ENCODE peak calls at places on chromosomes 3 and 15, in five cellular contexts. H is H9, P is PC-3, V is fibroblast of lung, G is HepG2. J is an unnamed sample.

GRCh38 chr15:50676799-50677483 is 9.7 kb downstream of the TRPM7 start:
- DNase-seq in H (no peak), P (no peak), V (peak), G (no peak), J (peak)

GRCh38 chr3:151795276-151795675 is 18.6 kb upstream of the AADAC start:
- DNase-seq in H (no peak), P (peak), V (peak), G (no peak), J (peak)

GRCh38 chr15:90271459-90272166 is 6.1 kb downstream of the NGRN start:
- DNase-seq in H (no peak), P (no peak), V (no peak), G (no peak), J (no peak)

GRCh38 chr15:53976844-53977392 is 1.3 kb upstream of the UNC13C start:
- DNase-seq in H (peak), P (peak), V (no peak), G (peak), J (no peak)

GRCh38 chr15:49830411-49830810 is 209.6 kb downstream of the DTWD1 start:
- DNase-seq in H (no peak), P (no peak), V (no peak), G (no peak), J (no peak)

GRCh38 chr3:14358426-14359211 is 43.8 kb upstream of the SLC6A6 start:
- DNase-seq in H (no peak), P (no peak), V (peak), G (no peak), J (peak)

GRCh38 chr15:66276546-66276945 is 16.8 kb upstream of the DIS3L start:
- DNase-seq in H (no peak), P (no peak), V (no peak), G (no peak), J (no peak)

GRCh38 chr3:38587548-38588131 is 61.8 kb downstream of the SCN5A start:
- DNase-seq in H (peak), P (no peak), V (no peak), G (no peak), J (no peak)

GRCh38 chr3:75906555-75907112 is 121.3 kb upstream of the ZNF717 start:
- DNase-seq in H (peak), P (no peak), V (peak), G (no peak), J (peak)

GRCh38 chr3:124952456-124952855 is 17.9 kb upstream of the MUC13 start:
- DNase-seq in H (no peak), P (no peak), V (no peak), G (peak), J (no peak)

GRCh38 chr3:57784089-57784735 is 28.1 kb downstream of the SLMAP start:
- DNase-seq in H (no peak), P (no peak), V (no peak), G (no peak), J (peak)

GRCh38 chr15:68213991-68214837 is 9.1 kb upstream of the CALML4 start:
- DNase-seq in H (peak), P (no peak), V (no peak), G (no peak), J (no peak)

GRCh38 chr3:175965036-175965435 is 1105.9 kb downstream of the NAALADL2 start:
- DNase-seq in H (no peak), P (no peak), V (peak), G (no peak), J (no peak)

GRCh38 chr3:72246685-72247084 is 461.7 kb upstream of the PROK2 start:
- DNase-seq in H (no peak), P (no peak), V (no peak), G (no peak), J (no peak)

GRCh38 chr3:146189519-146190173 is 28.7 kb upstream of the PLOD2 start:
- DNase-seq in H (peak), P (peak), V (peak), G (peak), J (peak)

GRCh38 chr3:72550582-72551262 is 297.5 kb downstream of the SHQ1 start:
- DNase-seq in H (no peak), P (no peak), V (no peak), G (no peak), J (no peak)

GRCh38 chr3:63400259-63400860 is 122.3 kb downstream of the SYNPR start:
- DNase-seq in H (no peak), P (peak), V (peak), G (no peak), J (peak)

GRCh38 chr3:23114479-23114878 is 88.6 kb upstream of the UBE2E2 start:
- DNase-seq in H (no peak), P (peak), V (no peak), G (no peak), J (no peak)

GRCh38 chr3:111517801-111518200 is 24.2 kb upstream of the CD96 start:
- DNase-seq in H (no peak), P (no peak), V (peak), G (no peak), J (peak)

GRCh38 chr3:10672422-10672821 is 143.6 kb upstream of the SLC6A11 start:
- DNase-seq in H (no peak), P (no peak), V (no peak), G (no peak), J (no peak)

GRCh38 chr3:15081960-15082664 is 16.8 kb downstream of the RBSN start:
- DNase-seq in H (no peak), P (peak), V (peak), G (no peak), J (peak)

GRCh38 chr3:107957506-107957905 is 133.3 kb downstream of the CD47 start:
- DNase-seq in H (no peak), P (no peak), V (no peak), G (no peak), J (no peak)

GRCh38 chr15:78203346-78204225 is 30.8 kb downstream of the ACSBG1 start:
- DNase-seq in H (peak), P (no peak), V (no peak), G (no peak), J (no peak)

GRCh38 chr3:181561605-181562031 is 150.1 kb upstream of the SOX2 start:
- DNase-seq in H (no peak), P (no peak), V (no peak), G (no peak), J (no peak)

GRCh38 chr3:8554725-8555621 is 53.4 kb downstream of the LMCD1 start:
- DNase-seq in H (peak), P (no peak), V (peak), G (no peak), J (no peak)

GRCh38 chr15:61038910-61039309 is 190.2 kb downstream of the RORA start:
- DNase-seq in H (no peak), P (no peak), V (no peak), G (no peak), J (no peak)

GRCh38 chr3:12622335-12622734 is 41.6 kb downstream of the RAF1 start:
- DNase-seq in H (no peak), P (no peak), V (no peak), G (no peak), J (no peak)

GRCh38 chr3:12627371-12627770 is 36.5 kb downstream of the RAF1 start:
- DNase-seq in H (no peak), P (no peak), V (no peak), G (no peak), J (no peak)

GRCh38 chr3:12620729-12621128 is 43.2 kb downstream of the RAF1 start:
- DNase-seq in H (no peak), P (no peak), V (no peak), G (no peak), J (no peak)

GRCh38 chr3:12620305-12620704 is 43.6 kb downstream of the RAF1 start:
- DNase-seq in H (no peak), P (no peak), V (no peak), G (no peak), J (no peak)

DNA sequence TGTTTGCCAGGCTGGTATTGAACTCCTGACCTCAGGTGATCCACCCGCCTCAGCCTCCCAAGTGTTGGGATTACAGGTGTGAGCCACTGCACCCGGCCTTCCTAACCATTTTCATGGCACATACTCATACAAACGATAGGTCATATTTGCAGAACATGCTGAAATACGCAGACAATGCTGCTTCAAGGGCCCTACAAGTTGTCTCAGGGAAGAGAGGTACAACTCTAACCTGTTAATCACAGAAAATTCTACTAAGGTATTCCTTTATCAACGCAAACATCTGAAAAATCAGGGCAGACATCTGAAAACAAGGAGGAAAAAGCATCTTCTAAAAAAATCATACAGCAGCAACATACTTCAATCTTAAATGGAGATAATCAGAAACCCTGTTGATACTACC is 39.9 kb downstream of the RAF1 start:
- DNase-seq in H (no peak), P (no peak), V (no peak), G (no peak), J (no peak)
- H2AFZ ChIP-seq in H (no peak), P (no peak), V (no peak), G (no peak), J (no peak)

GRCh38 chr3:194270627-194271458 is 80.3 kb downstream of the CPN2 start:
- DNase-seq in H (peak), P (no peak), V (peak), G (peak), J (peak)
- H3K9ac ChIP-seq in H (no peak), P (no peak), V (no peak), G (peak), J (no peak)

DNA sequence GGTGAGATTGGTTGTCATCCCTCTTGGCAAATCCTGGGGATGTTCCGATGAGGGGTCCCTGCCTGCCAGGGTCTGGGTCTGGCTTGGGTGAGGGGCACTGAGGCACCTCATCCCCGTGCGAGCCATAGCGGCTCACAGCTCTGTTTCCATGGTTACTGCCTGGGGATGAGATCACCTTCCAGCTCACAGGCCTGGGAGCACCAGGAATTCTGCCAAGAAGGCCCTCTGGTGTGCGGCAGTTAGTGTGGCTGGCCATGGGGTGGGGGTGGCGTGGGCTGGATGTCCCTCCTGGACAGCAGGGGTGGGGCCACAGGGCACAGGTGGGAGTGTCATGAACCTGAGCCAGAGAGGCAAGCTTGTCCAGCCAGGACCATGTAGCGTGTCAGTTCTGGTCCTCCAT is 22.1 kb upstream of the PRR23E start:
- DNase-seq in H (peak), P (peak), V (peak), G (no peak), J (peak)
- TF ChIP-seq CTCF in H (no peak), P (no peak), V (no peak), G (no peak), J (no peak)

GRCh38 chr15:82918607-82919230 is 33.8 kb downstream of the HOMER2 start:
- DNase-seq in H (no peak), P (no peak), V (no peak), G (no peak), J (no peak)

GRCh38 chr15:82919231-82919886 is 33.2 kb downstream of the HOMER2 start:
- DNase-seq in H (no peak), P (peak), V (no peak), G (peak), J (peak)

GRCh38 chr15:82916161-82916952 is 36.2 kb downstream of the HOMER2 start:
- DNase-seq in H (no peak), P (no peak), V (no peak), G (no peak), J (no peak)

GRCh38 chr15:82917252-82917651 is 35.3 kb downstream of the HOMER2 start:
- DNase-seq in H (no peak), P (no peak), V (no peak), G (no peak), J (no peak)

GRCh38 chr15:82918162-82918561 is 34.4 kb downstream of the HOMER2 start:
- DNase-seq in H (no peak), P (no peak), V (no peak), G (no peak), J (no peak)
- H2AFZ ChIP-seq in H (no peak), P (no peak), V (no peak), G (no peak), J (no peak)

GRCh38 chr3:159560214-159561004 is 428.2 kb upstream of the IL12A start:
- DNase-seq in H (peak), P (no peak), V (peak), G (no peak), J (no peak)
- H3K9ac ChIP-seq in H (no peak), P (no peak), V (no peak), G (no peak), J (no peak)

DNA sequence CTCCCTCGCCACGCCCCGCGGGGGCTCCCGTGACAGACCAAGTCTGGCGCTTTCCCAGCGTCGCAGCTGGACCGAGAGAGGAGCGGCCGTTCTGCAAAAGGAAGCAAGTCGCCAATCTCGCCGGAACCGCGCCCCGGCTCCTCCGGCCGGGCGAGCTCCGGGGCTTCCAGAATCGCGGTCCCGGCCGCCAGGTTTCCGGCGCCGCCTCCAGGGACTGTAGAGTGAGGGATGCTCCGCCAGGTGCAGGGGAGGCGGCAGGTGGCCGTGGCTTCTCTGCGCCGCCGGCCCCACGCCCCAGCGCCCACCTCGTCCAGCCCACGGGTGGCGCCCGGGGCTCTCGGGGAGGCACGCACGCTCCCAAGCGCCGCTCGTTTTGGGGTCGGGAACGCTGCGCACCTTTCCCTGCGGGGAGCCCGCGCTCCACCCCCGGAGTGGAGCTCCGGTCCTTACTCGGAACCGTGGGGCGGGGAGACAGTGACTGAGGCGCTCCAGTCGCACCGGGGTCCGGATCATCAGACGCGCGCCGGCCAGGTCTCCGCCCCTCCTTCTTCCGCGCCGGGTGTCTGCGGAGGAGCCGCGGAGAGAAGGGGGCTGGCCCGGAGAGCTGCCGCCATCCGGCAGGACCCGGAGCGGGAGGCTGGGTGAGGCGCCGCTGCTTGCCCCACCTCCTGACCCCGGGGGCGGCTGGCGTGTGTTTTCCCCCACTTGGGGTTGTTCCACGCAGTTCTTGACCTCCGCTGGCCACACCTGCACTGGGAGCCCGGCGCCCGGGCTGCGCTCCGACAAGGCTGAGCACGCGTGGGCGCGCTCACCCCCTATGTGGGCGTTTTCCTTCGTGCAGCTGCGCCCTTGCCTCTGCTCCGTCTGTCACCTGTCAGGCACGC is at the start of gene MCF2L2:
- DNase-seq in H (peak), P (peak), V (peak), G (no peak), J (peak)
- TF ChIP-seq CTCF in H (peak), P (no peak), V (no peak), G (no peak), J (no peak)

GRCh38 chr15:64560998-64561397 is 100.6 kb downstream of the ZNF609 start:
- DNase-seq in H (no peak), P (no peak), V (no peak), G (no peak), J (no peak)

GRCh38 chr15:64568765-64569164 is 108.4 kb downstream of the ZNF609 start:
- DNase-seq in H (no peak), P (peak), V (no peak), G (no peak), J (no peak)

GRCh38 chr15:64561997-64562396 is 101.6 kb downstream of the ZNF609 start:
- DNase-seq in H (no peak), P (no peak), V (no peak), G (no peak), J (no peak)

GRCh38 chr15:64566629-64567427 is 106.5 kb downstream of the ZNF609 start:
- DNase-seq in H (no peak), P (no peak), V (no peak), G (no peak), J (no peak)

GRCh38 chr15:64566102-64566501 is 105.7 kb downstream of the ZNF609 start:
- DNase-seq in H (no peak), P (no peak), V (no peak), G (no peak), J (no peak)
- H2AFZ ChIP-seq in H (no peak), P (no peak), V (no peak), G (no peak), J (no peak)

DNA sequence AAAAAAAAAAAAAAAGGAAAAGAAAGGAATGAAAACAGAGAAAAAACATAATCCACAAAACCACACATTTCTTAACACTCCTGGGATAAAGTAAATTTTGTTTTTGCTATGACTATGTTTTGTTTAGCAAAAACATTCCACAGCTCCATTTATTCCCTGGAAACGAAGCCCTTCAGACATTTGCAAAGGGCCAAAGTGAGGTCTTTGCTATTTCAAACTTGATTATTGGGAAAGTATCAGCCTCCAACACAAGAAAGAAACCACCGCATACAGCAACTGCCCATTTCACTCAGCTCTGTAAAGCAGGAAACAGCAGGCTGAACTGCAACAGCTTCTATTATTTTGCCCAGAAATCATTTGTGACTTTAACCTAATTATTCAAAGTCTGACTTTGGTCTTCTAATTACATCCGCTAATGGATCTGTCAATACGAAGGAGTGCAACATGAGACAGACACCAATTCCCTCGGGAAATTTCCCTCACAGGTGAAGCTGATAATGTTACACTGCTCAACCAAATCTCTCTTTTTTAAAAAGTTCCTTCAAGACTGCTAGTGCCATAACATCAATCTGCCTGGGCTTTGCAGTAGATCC is 72.1 kb downstream of the RFTN1 start:
- DNase-seq in H (no peak), P (no peak), V (peak), G (no peak), J (no peak)
- H3K9ac ChIP-seq in H (no peak), P (no peak), V (no peak), G (no peak), J (no peak)

GRCh38 chr3:46897031-46897430 is 19.5 kb downstream of the PTH1R start:
- DNase-seq in H (no peak), P (no peak), V (no peak), G (no peak), J (no peak)

GRCh38 chr3:46895204-46895660 is 17.7 kb downstream of the PTH1R start:
- DNase-seq in H (no peak), P (peak), V (peak), G (peak), J (peak)

GRCh38 chr3:46894256-46894655 is 16.7 kb downstream of the PTH1R start:
- DNase-seq in H (no peak), P (no peak), V (no peak), G (no peak), J (no peak)

GRCh38 chr3:46896386-46896785 is 18.9 kb downstream of the PTH1R start:
- DNase-seq in H (no peak), P (no peak), V (no peak), G (no peak), J (no peak)

GRCh38 chr3:46895761-46896160 is 18.2 kb downstream of the PTH1R start:
- DNase-seq in H (no peak), P (no peak), V (no peak), G (no peak), J (no peak)
- TF ChIP-seq CTCF in H (no peak), P (no peak), V (no peak), G (no peak), J (no peak)

GRCh38 chr3:188208751-188209433 is 54.9 kb downstream of the LPP start:
- DNase-seq in H (no peak), P (no peak), V (peak), G (no peak), J (no peak)
- H2AFZ ChIP-seq in H (no peak), P (no peak), V (no peak), G (no peak), J (no peak)